ENCODE peak calls at places on chromosomes 2 and 18, in four cellular contexts. One of them, this sample, is unnamed.

GRCh38 chr2:145220496-145220895 is 700.6 kb upstream of the ZEB2 start:
- DNase-seq in heart right ventricle: no peak
- DNase-seq in A549: no peak
- DNase-seq in BE2C: no peak
- DNase-seq in this sample: no peak

GRCh38 chr2:113117594-113118262 is 9.7 kb upstream of the IL1RN start:
- DNase-seq in A549: no peak
- DNase-seq in heart right ventricle: no peak
- DNase-seq in BE2C: no peak
- DNase-seq in this sample: no peak

GRCh38 chr2:191661099-191661681 is 16.7 kb upstream of the NABP1 start:
- DNase-seq in A549: no peak
- DNase-seq in BE2C: no peak
- DNase-seq in heart right ventricle: no peak
- DNase-seq in this sample: no peak

GRCh38 chr2:6905668-6906067 is 11.5 kb upstream of the RNF144A start:
- DNase-seq in A549: no peak
- DNase-seq in BE2C: no peak
- DNase-seq in heart right ventricle: no peak
- DNase-seq in this sample: no peak

GRCh38 chr2:44776924-44777480 is 164.5 kb upstream of the SIX3 start:
- DNase-seq in heart right ventricle: no peak
- DNase-seq in A549: no peak
- DNase-seq in BE2C: no peak
- DNase-seq in this sample: no peak

GRCh38 chr2:14831458-14831857 is 198.9 kb downstream of the LRATD1 start:
- DNase-seq in heart right ventricle: no peak
- DNase-seq in A549: no peak
- DNase-seq in BE2C: no peak
- DNase-seq in this sample: no peak

GRCh38 chr2:26758790-26759321 is 5.2 kb upstream of the SLC35F6 start:
- DNase-seq in A549: no peak
- DNase-seq in heart right ventricle: no peak
- DNase-seq in BE2C: no peak
- DNase-seq in this sample: no peak

GRCh38 chr18:36325846-36326245 is 28.3 kb downstream of the FHOD3 start:
- DNase-seq in A549: no peak
- DNase-seq in heart right ventricle: no peak
- DNase-seq in BE2C: no peak
- DNase-seq in this sample: no peak

GRCh38 chr2:28927878-28928277 is 33.4 kb downstream of the WDR43 start:
- DNase-seq in A549: no peak
- DNase-seq in BE2C: no peak
- DNase-seq in heart right ventricle: no peak
- DNase-seq in this sample: no peak

GRCh38 chr2:27961997-27962396 is 71.5 kb downstream of the BABAM2 start:
- DNase-seq in BE2C: no peak
- DNase-seq in heart right ventricle: no peak
- DNase-seq in A549: no peak
- DNase-seq in this sample: no peak

GRCh38 chr2:136248242-136248641 is 130.3 kb upstream of the CXCR4 start:
- DNase-seq in heart right ventricle: no peak
- DNase-seq in A549: no peak
- DNase-seq in BE2C: peak; percentile 18
- DNase-seq in this sample: no peak

GRCh38 chr2:152098798-152099654 is at the start of gene CACNB4:
- DNase-seq in A549: peak; percentile 13
- DNase-seq in heart right ventricle: peak; percentile 21
- DNase-seq in BE2C: no peak
- DNase-seq in this sample: no peak

GRCh38 chr2:85787981-85788340 is 34.2 kb downstream of the ATOH8 start:
- DNase-seq in heart right ventricle: no peak
- DNase-seq in BE2C: no peak
- DNase-seq in A549: no peak
- DNase-seq in this sample: no peak

GRCh38 chr18:41593276-41593675 is 361.8 kb upstream of the PIK3C3 start:
- DNase-seq in A549: no peak
- DNase-seq in heart right ventricle: no peak
- DNase-seq in BE2C: no peak
- DNase-seq in this sample: no peak

GRCh38 chr2:170930132-170931109 is 1.4 kb downstream of the GORASP2 start:
- DNase-seq in A549: peak; percentile 70
- DNase-seq in heart right ventricle: no peak
- DNase-seq in BE2C: no peak
- DNase-seq in this sample: peak; percentile 67

GRCh38 chr2:18993756-18994155 is 364.7 kb downstream of the OSR1 start:
- DNase-seq in heart right ventricle: no peak
- DNase-seq in BE2C: no peak
- DNase-seq in A549: no peak
- DNase-seq in this sample: no peak

GRCh38 chr2:56009758-56010534 is 86.4 kb upstream of the EFEMP1 start:
- DNase-seq in heart right ventricle: no peak
- DNase-seq in BE2C: no peak
- DNase-seq in A549: peak; percentile 18
- DNase-seq in this sample: peak; percentile 42

GRCh38 chr2:85589982-85590791 is 5.4 kb upstream of the RNF181 start:
- DNase-seq in A549: no peak
- DNase-seq in heart right ventricle: peak; percentile 24
- DNase-seq in BE2C: no peak
- DNase-seq in this sample: no peak

GRCh38 chr2:26488463-26489212 is 10.7 kb upstream of the OTOF start:
- DNase-seq in BE2C: no peak
- DNase-seq in A549: no peak
- DNase-seq in heart right ventricle: no peak
- DNase-seq in this sample: no peak

GRCh38 chr2:240412211-240412830 is 23.1 kb upstream of the GPC1 start:
- DNase-seq in A549: no peak
- DNase-seq in BE2C: no peak
- DNase-seq in heart right ventricle: peak; percentile 50
- DNase-seq in this sample: no peak

GRCh38 chr18:62720766-62721613 is 5.6 kb downstream of the PHLPP1 start:
- DNase-seq in BE2C: no peak
- DNase-seq in A549: no peak
- DNase-seq in heart right ventricle: no peak
- DNase-seq in this sample: no peak
- H3K4me3 ChIP-seq in BE2C: no peak overlapping the region
- H3K4me3 ChIP-seq in A549: no peak overlapping the region
- H3K4me3 ChIP-seq in heart right ventricle: no peak overlapping the region
- H3K4me3 ChIP-seq in this sample: no peak overlapping the region

DNA sequence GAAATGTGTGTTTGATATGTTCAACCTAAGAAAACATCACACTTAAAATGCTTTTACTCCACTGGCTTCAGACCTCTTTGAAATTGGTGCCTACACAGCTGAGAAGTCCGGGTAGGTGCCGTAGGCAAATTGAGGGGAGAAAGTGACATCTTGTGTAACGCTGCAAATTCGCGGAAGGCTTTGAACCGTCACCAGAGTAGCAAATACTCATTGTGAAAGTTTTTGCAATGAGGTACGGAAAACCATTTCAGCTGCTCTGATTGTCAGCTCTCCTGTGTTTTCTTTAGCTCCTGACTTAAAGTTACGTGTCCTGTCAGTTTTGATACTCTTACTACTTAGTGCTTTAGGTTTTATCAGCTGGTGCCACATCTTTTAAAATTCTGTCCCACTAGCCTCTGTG is 224.5 kb downstream of the FAM210A start:
- DNase-seq in heart right ventricle: no peak
- DNase-seq in BE2C: no peak
- DNase-seq in A549: no peak
- DNase-seq in this sample: no peak
- H3K4me3 ChIP-seq in heart right ventricle: no peak overlapping the region
- H3K4me3 ChIP-seq in BE2C: no peak overlapping the region
- H3K4me3 ChIP-seq in A549: no peak overlapping the region
- H3K4me3 ChIP-seq in this sample: no peak overlapping the region

GRCh38 chr18:48821251-48821590 is 129.5 kb downstream of the SMAD7 start:
- DNase-seq in BE2C: no peak
- DNase-seq in heart right ventricle: no peak
- DNase-seq in A549: no peak
- DNase-seq in this sample: no peak
- H3K4me3 ChIP-seq in BE2C: no peak overlapping the region
- H3K4me3 ChIP-seq in heart right ventricle: no peak overlapping the region
- H3K4me3 ChIP-seq in A549: no peak overlapping the region
- H3K4me3 ChIP-seq in this sample: no peak overlapping the region

DNA sequence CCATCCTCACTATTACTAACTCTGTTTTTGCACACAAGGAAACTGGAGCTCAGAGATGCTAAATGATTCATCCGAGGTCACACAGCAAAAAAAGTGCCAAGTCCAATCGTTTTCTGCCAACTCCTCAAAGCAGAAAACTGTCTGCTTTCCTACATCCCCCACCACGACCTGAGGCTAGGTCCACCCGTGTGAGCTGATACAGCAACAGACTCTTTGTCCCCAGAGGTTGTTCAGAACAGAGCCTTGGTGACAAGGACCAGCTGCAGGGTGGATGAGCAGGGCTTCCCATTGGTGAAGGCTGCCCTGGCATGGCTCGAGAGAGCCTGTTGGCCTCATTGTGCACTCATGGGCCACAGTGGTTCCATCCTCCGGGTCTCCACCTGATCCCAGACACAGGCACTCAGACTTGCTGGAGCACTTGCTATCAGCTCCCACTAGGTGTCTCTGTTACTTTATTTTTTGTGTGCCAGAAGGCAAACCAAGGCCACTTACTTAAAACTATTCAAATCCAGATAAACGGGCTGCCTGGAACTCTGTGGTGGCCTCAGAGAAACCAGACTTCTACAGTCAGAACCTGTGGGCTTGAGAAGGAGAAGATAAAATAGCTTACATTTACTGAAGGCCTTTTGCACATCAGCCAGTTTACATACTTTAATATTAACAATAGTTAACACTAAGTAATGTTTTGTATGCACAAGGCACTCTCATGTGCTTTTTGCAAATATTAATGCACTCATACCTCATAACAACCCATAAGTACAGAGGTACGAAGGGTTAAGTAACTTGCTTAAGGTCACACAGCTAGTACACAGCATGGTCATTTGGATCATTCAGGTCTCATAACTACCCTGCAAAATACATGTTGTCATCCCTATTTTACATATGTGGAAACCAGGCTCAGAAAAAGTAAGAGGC is 62.9 kb upstream of the CTIF start:
- DNase-seq in heart right ventricle: no peak
- DNase-seq in BE2C: peak; percentile 42
- DNase-seq in A549: peak; percentile 66
- DNase-seq in this sample: peak; percentile 54
- H3K4me3 ChIP-seq in heart right ventricle: no peak overlapping the region
- H3K4me3 ChIP-seq in BE2C: no peak overlapping the region
- H3K4me3 ChIP-seq in A549: no peak overlapping the region
- H3K4me3 ChIP-seq in this sample: no peak overlapping the region

GRCh38 chr18:13217971-13218375 is 587 bp upstream of the LDLRAD4 start:
- DNase-seq in heart right ventricle: peak; percentile 53
- DNase-seq in A549: no peak
- DNase-seq in BE2C: peak; percentile 23
- DNase-seq in this sample: no peak

GRCh38 chr18:13220326-13220991 is 1.9 kb downstream of the LDLRAD4 start:
- DNase-seq in A549: no peak
- DNase-seq in heart right ventricle: peak; percentile 36
- DNase-seq in BE2C: no peak
- DNase-seq in this sample: peak; percentile 59

GRCh38 chr18:13218376-13219011 is at the start of gene LDLRAD4:
- DNase-seq in A549: no peak
- DNase-seq in BE2C: peak; percentile 30
- DNase-seq in heart right ventricle: peak; percentile 73
- DNase-seq in this sample: no peak

GRCh38 chr18:13219012-13219396 is 444 bp downstream of the LDLRAD4 start:
- DNase-seq in heart right ventricle: no peak
- DNase-seq in A549: no peak
- DNase-seq in BE2C: no peak
- DNase-seq in this sample: no peak

GRCh38 chr18:13219576-13219975 is 1.0 kb downstream of the LDLRAD4 start:
- DNase-seq in A549: no peak
- DNase-seq in heart right ventricle: no peak
- DNase-seq in BE2C: no peak
- DNase-seq in this sample: no peak
- H3K4me3 ChIP-seq in A549: no peak overlapping the region
- H3K4me3 ChIP-seq in heart right ventricle: peak overlapping the region; percentile 68
- H3K4me3 ChIP-seq in BE2C: no peak overlapping the region
- H3K4me3 ChIP-seq in this sample: peak overlapping the region; percentile 81

DNA sequence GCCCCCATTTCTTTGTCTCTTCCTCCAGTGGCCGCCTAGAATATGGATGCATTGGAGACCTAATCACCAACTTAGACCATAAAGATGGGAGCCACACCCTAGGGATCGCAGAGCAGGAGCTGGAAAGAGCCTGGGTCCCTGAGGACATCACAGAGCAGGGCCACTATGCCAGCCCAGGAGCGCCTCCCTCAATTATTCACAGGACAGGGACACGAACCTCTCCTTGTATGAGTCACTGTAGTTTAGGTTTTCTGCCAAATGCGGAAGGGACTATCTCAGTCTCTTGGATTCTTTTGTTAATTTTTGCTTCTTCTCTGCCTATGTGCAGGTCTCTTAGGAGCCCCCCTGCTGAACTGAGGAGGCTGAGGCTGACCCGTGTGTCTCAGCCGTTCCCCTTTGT is 12.9 kb upstream of the PTPN4 start:
- DNase-seq in heart right ventricle: no peak
- DNase-seq in BE2C: no peak
- DNase-seq in A549: peak; percentile 29
- DNase-seq in this sample: no peak
- H3K4me3 ChIP-seq in heart right ventricle: no peak overlapping the region
- H3K4me3 ChIP-seq in BE2C: no peak overlapping the region
- H3K4me3 ChIP-seq in A549: no peak overlapping the region
- H3K4me3 ChIP-seq in this sample: no peak overlapping the region

DNA sequence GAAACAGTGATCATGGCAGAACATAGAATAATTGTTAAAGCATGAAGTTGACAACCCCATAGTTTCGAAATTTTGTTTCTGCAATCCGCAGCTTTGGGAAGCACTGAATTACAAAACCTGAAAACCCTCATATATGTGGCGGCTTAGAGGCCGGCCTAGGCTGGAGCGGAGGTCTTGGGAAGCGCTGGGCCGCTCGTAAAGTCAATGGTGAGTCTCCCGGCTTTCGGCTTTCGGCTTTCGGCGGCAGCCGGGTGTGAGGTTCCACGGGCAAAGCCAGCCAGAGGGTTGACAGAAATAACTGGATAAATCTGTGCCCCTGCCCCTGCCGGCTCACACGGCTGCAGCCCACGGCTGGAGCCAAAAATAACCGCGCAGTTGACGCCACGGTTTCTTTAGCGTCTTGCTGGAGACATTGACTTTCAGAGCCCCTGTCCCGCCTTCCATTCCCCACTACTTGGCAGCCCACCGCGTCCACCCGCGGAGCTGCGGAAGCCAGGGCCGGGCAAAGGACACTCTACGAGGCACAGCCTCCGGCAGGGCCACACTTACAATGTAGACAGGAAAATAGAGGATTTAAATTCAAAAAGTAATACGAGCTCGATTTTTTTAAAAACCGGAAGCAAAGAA is 28.5 kb upstream of the ATP6V1B1 start:
- DNase-seq in A549: no peak
- DNase-seq in BE2C: no peak
- DNase-seq in heart right ventricle: no peak
- DNase-seq in this sample: no peak
- H3K4me3 ChIP-seq in A549: no peak overlapping the region
- H3K4me3 ChIP-seq in BE2C: no peak overlapping the region
- H3K4me3 ChIP-seq in heart right ventricle: peak overlapping the region; percentile 20
- H3K4me3 ChIP-seq in this sample: no peak overlapping the region

This sample was measured in Jurkat, Clone E6-1.